ENCODE peak calls at places on chromosomes 1 and 21, in five cellular contexts. F, B, W, S and J are unnamed samples.

GRCh38 chr1:41465741-41466140 is 18.7 kb downstream of the EDN2 start:
- DNase-seq in F (no peak), S (no peak), B (no peak), W (no peak), J (no peak)

GRCh38 chr1:221611930-221612777 is 129.7 kb downstream of the DUSP10 start:
- DNase-seq in F (peak), W (no peak), S (no peak), B (no peak), J (no peak)

GRCh38 chr1:41482906-41483895 is 1.3 kb downstream of the EDN2 start:
- DNase-seq in S (no peak), F (no peak), B (no peak), W (no peak), J (no peak)

GRCh38 chr21:33019885-33020557 is 5.7 kb upstream of the OLIG2 start:
- DNase-seq in S (no peak), W (no peak), F (no peak), B (no peak), J (peak)

GRCh38 chr1:228804640-228805413 is 69.5 kb downstream of the RHOU start:
- DNase-seq in F (no peak), W (no peak), S (no peak), B (no peak), J (no peak)

GRCh38 chr1:61183471-61184034 is 101.2 kb downstream of the NFIA start:
- DNase-seq in S (no peak), W (no peak), B (peak), F (no peak), J (no peak)

GRCh38 chr1:180415985-180416633 is 86.3 kb downstream of the ACBD6 start:
- DNase-seq in S (no peak), W (peak), F (peak), B (peak), J (no peak)

GRCh38 chr1:55284856-55285255 is 69.7 kb upstream of the USP24 start:
- DNase-seq in W (no peak), F (peak), S (no peak), B (no peak), J (no peak)

GRCh38 chr1:2127181-2128145 is 67.1 kb downstream of the FAAP20 start:
- DNase-seq in B (no peak), S (no peak), F (no peak), W (no peak), J (no peak)

GRCh38 chr1:164602142-164602429 is 43.1 kb downstream of the PBX1 start:
- DNase-seq in B (no peak), F (no peak), W (no peak), S (no peak), J (no peak)

GRCh38 chr1:94416901-94417701 is 1.1 kb upstream of the ABCD3 start:
- DNase-seq in F (peak), S (no peak), B (peak), W (no peak), J (no peak)

GRCh38 chr1:111214884-111215283 is 12.6 kb upstream of the CHI3L2 start:
- DNase-seq in B (no peak), F (no peak), W (no peak), S (no peak), J (no peak)

GRCh38 chr1:168050880-168051279 is 85.8 kb downstream of the GPR161 start:
- DNase-seq in F (no peak), S (no peak), B (no peak), W (no peak), J (no peak)

GRCh38 chr1:46219551-46220520 is 16.7 kb downstream of the LURAP1 start:
- DNase-seq in S (no peak), F (no peak), W (no peak), B (no peak), J (no peak)

GRCh38 chr1:103266036-103266435 is 157.7 kb upstream of the COL11A1 start:
- DNase-seq in W (no peak), S (no peak), B (no peak), F (no peak), J (no peak)

GRCh38 chr1:160219062-160219929 is 14.1 kb downstream of the PEA15 start:
- DNase-seq in B (peak), F (no peak), S (no peak), W (no peak), J (no peak)

GRCh38 chr1:42847111-42847580 is 733 bp downstream of the ZNF691 start:
- DNase-seq in B (no peak), W (no peak), F (no peak), S (no peak), J (no peak)

GRCh38 chr1:226001852-226002666 is 2.9 kb upstream of the SDE2 start:
- DNase-seq in S (no peak), F (peak), B (peak), W (no peak), J (no peak)

GRCh38 chr1:33096358-33097005 is 15.5 kb downstream of the AZIN2 start:
- DNase-seq in F (no peak), S (no peak), W (no peak), B (no peak), J (no peak)

GRCh38 chr1:143698016-143698415 is 273.8 kb downstream of the FAM72C start:
- DNase-seq in F (peak), B (peak), S (peak), W (no peak), J (no peak)

GRCh38 chr1:58062635-58063034 is 483.9 kb downstream of the OMA1 start:
- DNase-seq in W (no peak), F (no peak), B (no peak), S (no peak), J (no peak)
- TF ChIP-seq TAF1 in W (no peak), F (no peak), B (no peak), S (no peak), J (no peak)

GRCh38 chr1:31416101-31416736 is 3.2 kb downstream of the SERINC2 start:
- DNase-seq in W (no peak), F (no peak), B (no peak), S (no peak), J (no peak)
- TF ChIP-seq POLR2A in W (no peak), F (no peak), B (no peak), S (no peak), J (no peak)

GRCh38 chr1:240091614-240092300 is at the start of gene FMN2:
- DNase-seq in S (no peak), B (peak), F (peak), W (peak), J (peak)
- TF ChIP-seq TAF1 in S (peak), B (no peak), F (no peak), W (no peak), J (no peak)

GRCh38 chr1:99645699-99646531 is at the start of gene PALMD:
- DNase-seq in F (peak), S (no peak), W (no peak), B (peak), J (no peak)
- TF ChIP-seq POLR2A in F (peak), S (no peak), W (no peak), B (peak), J (no peak)

GRCh38 chr1:234988536-234988935 is 140.1 kb downstream of the TOMM20 start:
- DNase-seq in F (no peak), B (no peak), S (no peak), W (no peak), J (no peak)

GRCh38 chr1:234988160-234988528 is 140.5 kb downstream of the TOMM20 start:
- DNase-seq in S (no peak), B (no peak), W (no peak), F (no peak), J (no peak)

GRCh38 chr1:234986750-234987414 is 141.8 kb downstream of the TOMM20 start:
- DNase-seq in W (no peak), S (no peak), F (no peak), B (peak), J (no peak)

GRCh38 chr1:234989019-234989418 is 139.6 kb downstream of the TOMM20 start:
- DNase-seq in S (no peak), F (no peak), B (peak), W (no peak), J (no peak)

DNA sequence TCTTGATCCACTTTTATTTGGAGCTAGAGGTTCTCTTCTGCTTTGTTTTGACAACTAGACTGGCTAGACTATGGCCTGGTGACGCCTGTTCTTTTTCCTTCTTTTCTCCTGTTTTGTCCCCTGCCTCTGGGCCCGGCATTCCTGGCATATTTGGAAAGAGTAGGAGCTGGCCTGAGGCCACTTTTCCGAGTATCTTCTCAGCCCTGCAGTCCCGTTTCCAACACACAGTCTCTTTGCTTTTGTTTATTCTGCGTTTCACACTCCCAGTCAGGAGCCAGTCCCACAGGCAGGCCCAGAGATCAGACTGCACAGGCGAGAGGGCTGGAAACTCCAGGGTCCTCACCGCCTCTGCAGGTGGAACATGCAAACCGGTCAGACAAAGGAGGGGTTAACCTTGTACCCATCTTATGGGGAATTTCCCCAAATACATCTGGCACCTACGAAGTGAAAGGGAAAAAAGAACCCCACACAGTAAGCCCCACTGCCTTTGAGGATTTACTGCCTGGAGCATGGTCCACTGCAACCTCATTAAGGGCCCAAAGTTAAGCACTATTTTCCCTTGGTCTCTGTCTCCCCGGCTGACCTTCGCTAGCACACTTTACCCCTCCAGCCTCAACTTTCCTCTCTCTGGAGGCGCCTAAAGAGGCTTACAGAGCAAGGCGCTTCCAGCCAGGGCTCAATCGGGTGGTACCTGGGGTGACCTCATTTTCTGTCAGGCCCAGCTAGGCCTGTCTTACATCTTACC is 141.1 kb downstream of the TOMM20 start:
- DNase-seq in F (no peak), B (peak), S (no peak), W (no peak), J (no peak)
- TF ChIP-seq TAF1 in F (no peak), B (no peak), S (no peak), W (no peak), J (no peak)

GRCh38 chr1:3796215-3797193 is at the start of gene LRRC47:
- DNase-seq in B (peak), S (peak), F (peak), W (peak), J (peak)
- TF ChIP-seq POLR2A in B (peak), S (peak), F (peak), W (peak), J (peak)

DNA sequence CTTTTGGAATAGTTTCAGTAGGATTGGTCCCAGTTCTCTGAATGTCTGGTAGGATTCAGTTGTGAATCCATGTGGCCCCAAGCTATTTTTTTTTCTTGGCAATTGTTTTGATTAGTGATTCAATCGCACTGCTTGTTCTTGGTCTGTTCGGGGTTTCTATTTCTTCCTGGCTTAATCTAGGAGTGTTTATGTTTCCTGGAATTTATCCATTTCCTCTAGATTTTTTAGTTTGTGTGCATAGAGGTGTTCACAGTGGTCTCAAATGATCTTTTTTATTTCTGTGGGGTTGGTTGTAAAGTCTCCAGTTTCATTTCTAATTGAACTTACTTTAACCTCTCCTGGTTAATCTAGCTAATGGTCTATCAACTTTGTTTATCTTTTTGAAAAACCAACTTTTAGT is 117.6 kb downstream of the NME7 start:
- DNase-seq in F (no peak), W (no peak), B (no peak), S (no peak), J (no peak)
- TF ChIP-seq TAF1 in F (no peak), W (no peak), B (no peak), S (no peak), J (no peak)